ENCODE peak calls at places on chromosomes 4 and X, in five cellular contexts. V is ovary, H is HCT116, P is endothelial cell of umbilical vein, F is lower leg skin. G is an unnamed sample.

GRCh38 chrX:109299091-109299490 is 182.8 kb downstream of the GUCY2F start:
- DNase-seq in V (no peak), P (no peak), F (no peak), H (no peak), G (no peak)

GRCh38 chr4:142095886-142096605 is 459.7 kb downstream of the IL15 start:
- DNase-seq in H (peak), F (no peak), V (no peak), P (peak), G (peak)

GRCh38 chr4:579543-580175 is 3.6 kb upstream of the TMEM271 start:
- DNase-seq in H (no peak), V (no peak), F (peak), P (no peak), G (no peak)

GRCh38 chr4:75542824-75543223 is 13.0 kb upstream of the ODAPH start:
- DNase-seq in V (no peak), P (no peak), F (no peak), H (no peak), G (peak)

GRCh38 chr4:148240241-148240640 is 202.0 kb downstream of the NR3C2 start:
- DNase-seq in V (no peak), H (no peak), F (no peak), P (no peak), G (no peak)

GRCh38 chr4:136150046-136150445 is 1382.2 kb downstream of the PCDH18 start:
- DNase-seq in F (no peak), V (no peak), H (no peak), P (no peak), G (no peak)

GRCh38 chrX:110317820-110318663 is at the start of gene AMMECR1:
- DNase-seq in F (peak), P (peak), V (peak), H (peak), G (peak)

GRCh38 chrX:134933248-134933647 is 57.5 kb upstream of the SMIM10 start:
- DNase-seq in V (no peak), F (no peak), P (no peak), H (no peak), G (no peak)

GRCh38 chrX:118685393-118685792 is 42.0 kb upstream of the IL13RA1 start:
- DNase-seq in P (no peak), F (no peak), V (no peak), H (no peak), G (no peak)

GRCh38 chr4:125096662-125097061 is 218.1 kb upstream of the FAT4 start:
- DNase-seq in H (no peak), F (no peak), P (no peak), V (no peak), G (no peak)

GRCh38 chr4:1116837-1117236 is 3.5 kb upstream of the RNF212 start:
- DNase-seq in V (no peak), P (no peak), H (no peak), F (no peak), G (no peak)

GRCh38 chrX:110210417-110211139 is 107.3 kb downstream of the AMMECR1 start:
- DNase-seq in V (no peak), F (no peak), H (peak), P (peak), G (no peak)

GRCh38 chr4:25457053-25457715 is 80.1 kb downstream of the ANAPC4 start:
- DNase-seq in F (no peak), H (no peak), V (no peak), P (peak), G (peak)

GRCh38 chr4:108166441-108167315 is 2.1 kb downstream of the LEF1 start:
- DNase-seq in F (no peak), H (no peak), V (no peak), P (no peak), G (no peak)

GRCh38 chrX:63784346-63784901 is 590 bp downstream of the ARHGEF9 start:
- DNase-seq in V (peak), P (no peak), F (no peak), H (no peak), G (no peak)

GRCh38 chr4:128700659-128701350 is 108.7 kb upstream of the JADE1 start:
- DNase-seq in P (no peak), H (no peak), V (no peak), F (no peak), G (no peak)

GRCh38 chrX:39936886-39937770 is 160.6 kb downstream of the BCOR start:
- DNase-seq in V (no peak), H (no peak), P (no peak), F (no peak), G (no peak)

GRCh38 chrX:130158311-130158710 is 7.3 kb downstream of the AIFM1 start:
- DNase-seq in H (no peak), V (no peak), F (no peak), P (no peak), G (no peak)

GRCh38 chr4:123559955-123560669 is 163.5 kb downstream of the SPRY1 start:
- DNase-seq in F (no peak), P (peak), V (no peak), H (no peak), G (no peak)

GRCh38 chr4:57187241-57187640 is 77.1 kb upstream of the IGFBP7 start:
- DNase-seq in H (no peak), V (no peak), P (no peak), F (no peak), G (no peak)

GRCh38 chr4:83552085-83552484 is 16.2 kb downstream of the GPAT3 start:
- DNase-seq in F (no peak), P (no peak), H (no peak), V (no peak), G (no peak)

GRCh38 chrX:79181401-79181800 is 36.9 kb downstream of the GPR174 start:
- DNase-seq in P (no peak), V (no peak), F (no peak), H (no peak), G (no peak)

GRCh38 chr4:140568507-140569306 is at the start of gene UCP1:
- DNase-seq in H (no peak), V (peak), F (no peak), P (peak), G (no peak)

GRCh38 chr4:186250740-186251124 is 15.3 kb upstream of the F11 start:
- DNase-seq in F (no peak), V (no peak), H (no peak), P (no peak), G (no peak)

GRCh38 chr4:188941524-188942109 is 802.4 kb downstream of the TRIML1 start:
- DNase-seq in V (no peak), P (no peak), F (no peak), H (peak), G (peak)

GRCh38 chr4:7815562-7815961 is 124.1 kb downstream of the AFAP1 start:
- DNase-seq in F (no peak), V (no peak), H (no peak), P (no peak), G (peak)

GRCh38 chr4:184444215-184444952 is 30.0 kb downstream of the IRF2 start:
- DNase-seq in F (no peak), P (no peak), V (no peak), H (no peak), G (no peak)

GRCh38 chr4:187602339-187603092 is 393.1 kb upstream of the ZFP42 start:
- DNase-seq in F (no peak), P (peak), H (no peak), V (no peak), G (no peak)

GRCh38 chrX:6226646-6227444 is 1.8 kb downstream of the NLGN4X start:
- DNase-seq in H (no peak), F (no peak), V (peak), P (no peak), G (no peak)

GRCh38 chr4:152680988-152681731 is 1.4 kb upstream of the TMEM154 start:
- DNase-seq in F (no peak), P (peak), V (no peak), H (no peak), G (no peak)

GRCh38 chr4:102064747-102065442 is 274.4 kb downstream of the BANK1 start:
- DNase-seq in P (no peak), F (no peak), H (no peak), V (no peak), G (no peak)

GRCh38 chr4:155066871-155067270 is 141.6 kb upstream of the NPY2R start:
- DNase-seq in V (no peak), H (no peak), P (no peak), F (no peak), G (no peak)

GRCh38 chrX:53048169-53049126 is at the start of gene GPR173:
- DNase-seq in H (no peak), P (peak), V (peak), F (no peak), G (peak)

GRCh38 chr4:74632634-74633033 is 161.7 kb downstream of the BTC start:
- DNase-seq in V (no peak), P (peak), F (no peak), H (peak), G (peak)

GRCh38 chrX:65586491-65586890 is 51.9 kb upstream of the LAS1L start:
- DNase-seq in V (no peak), H (no peak), F (peak), P (no peak), G (no peak)

GRCh38 chr4:7770675-7771050 is 169.0 kb downstream of the AFAP1 start:
- DNase-seq in P (no peak), H (no peak), F (no peak), V (peak), G (no peak)

GRCh38 chrX:15350329-15350996 is 15.1 kb upstream of the PIGA start:
- DNase-seq in V (no peak), P (no peak), F (no peak), H (no peak), G (no peak)

GRCh38 chr4:153295131-153295755 is 49.2 kb upstream of the MND1 start:
- DNase-seq in F (no peak), V (no peak), H (no peak), P (no peak), G (no peak)

GRCh38 chrX:2485460-2485753 is 15.4 kb downstream of the DHRSX start:
- DNase-seq in H (no peak), F (no peak), P (no peak), V (no peak), G (no peak)

GRCh38 chr4:171834640-171835039 is 21.4 kb downstream of the GALNTL6 start:
- DNase-seq in P (no peak), H (no peak), V (no peak), F (no peak), G (no peak)

GRCh38 chr4:99221980-99222379 is 2.9 kb upstream of the ADH6 start:
- DNase-seq in V (no peak), H (no peak), F (no peak), P (no peak), G (no peak)

GRCh38 chr4:99219479-99219878 is 433 bp upstream of the ADH6 start:
- DNase-seq in H (no peak), F (no peak), P (no peak), V (no peak), G (no peak)

GRCh38 chr4:99219072-99219471 is at the start of gene ADH6:
- DNase-seq in V (no peak), P (no peak), H (no peak), F (no peak), G (no peak)
- TF ChIP-seq POLR2A in V (no peak), P (no peak), H (no peak), F (no peak), G (no peak)

DNA sequence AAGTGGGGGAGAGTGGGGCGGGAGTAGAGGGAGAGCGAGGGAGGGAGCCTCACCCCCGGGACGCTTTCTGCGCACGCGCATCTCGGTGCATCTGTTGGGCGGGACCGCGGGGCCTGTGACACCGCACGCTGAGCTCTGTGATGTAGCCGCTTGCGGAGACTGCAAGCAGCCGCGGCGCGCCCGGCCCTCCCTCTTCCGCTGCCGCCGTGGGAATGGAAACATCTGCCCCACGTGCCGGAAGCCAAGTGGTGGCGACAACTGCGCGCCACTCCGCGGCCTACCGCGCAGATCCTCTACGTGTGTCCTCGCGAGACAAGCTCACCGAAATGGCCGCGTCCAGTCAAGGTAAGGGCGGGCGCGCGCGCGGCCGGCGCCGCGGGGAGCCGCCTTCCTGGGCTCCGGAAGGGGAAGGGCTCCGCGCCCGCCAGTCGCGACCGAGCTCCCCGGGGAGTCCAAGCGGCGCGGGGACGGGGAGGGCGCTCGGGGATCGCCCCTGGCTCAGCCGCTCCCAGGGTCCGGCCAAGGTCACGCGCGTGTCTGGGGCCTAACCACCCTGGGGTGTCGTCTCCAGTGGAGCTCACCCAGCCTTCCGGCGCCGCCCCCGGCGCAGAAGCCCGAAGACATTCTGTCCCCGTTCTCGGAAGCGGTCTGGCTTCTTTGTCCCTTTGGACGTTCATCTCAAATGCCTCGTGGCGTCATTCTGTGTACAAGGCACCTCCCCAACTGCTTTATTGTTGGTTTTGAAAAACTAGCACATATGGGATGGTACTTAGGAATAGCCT is at the start of gene FUNDC2:
- DNase-seq in P (peak), V (peak), F (peak), H (peak), G (peak)
- TF ChIP-seq POLR2A in P (no peak), V (peak), F (peak), H (peak), G (peak)

DNA sequence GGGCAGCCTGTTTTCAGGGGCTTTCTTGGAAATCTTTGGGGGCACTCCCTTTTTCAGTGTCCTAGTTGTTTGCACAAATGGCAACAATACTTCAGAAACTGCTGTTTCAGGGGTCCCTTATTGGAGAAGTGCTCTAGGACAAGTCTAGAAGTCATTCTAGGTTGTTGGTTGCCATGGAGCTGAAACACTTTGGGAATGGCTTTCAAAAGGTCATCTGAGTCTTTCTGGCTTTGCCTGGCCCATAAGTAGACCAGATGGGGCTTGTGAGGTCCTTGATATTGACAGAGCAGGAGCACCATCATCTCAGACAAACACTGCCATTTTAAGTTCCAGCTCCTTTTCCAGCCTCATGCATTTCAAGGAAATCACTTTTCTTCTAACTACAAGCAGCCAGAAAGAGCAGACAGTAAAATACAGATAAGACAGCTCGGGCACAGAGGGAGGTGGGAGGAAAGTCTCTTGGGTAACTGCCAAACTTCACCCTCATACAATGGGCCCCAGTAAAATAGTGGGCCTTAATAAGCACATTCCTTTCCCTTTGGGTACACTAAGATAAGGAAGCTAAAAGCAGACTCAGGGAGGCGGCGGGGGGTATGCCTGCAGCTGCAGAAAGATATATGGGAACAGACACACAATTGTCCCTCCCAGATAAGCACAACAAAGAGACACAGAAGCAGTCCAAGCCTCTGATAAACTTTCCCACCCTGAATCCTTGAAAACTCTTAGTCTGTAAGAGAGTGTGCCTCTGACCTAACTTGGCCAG is 8.5 kb upstream of the NXF3 start:
- DNase-seq in V (no peak), F (no peak), P (peak), H (no peak), G (no peak)
- TF ChIP-seq POLR2A in V (no peak), F (no peak), P (no peak), H (no peak), G (no peak)

GRCh38 chrX:147877726-147878125 is 34.0 kb upstream of the FMR1 start:
- DNase-seq in V (no peak), H (no peak), P (no peak), F (no peak), G (no peak)
- TF ChIP-seq POLR2A in V (no peak), H (no peak), P (no peak), F (no peak), G (no peak)

DNA sequence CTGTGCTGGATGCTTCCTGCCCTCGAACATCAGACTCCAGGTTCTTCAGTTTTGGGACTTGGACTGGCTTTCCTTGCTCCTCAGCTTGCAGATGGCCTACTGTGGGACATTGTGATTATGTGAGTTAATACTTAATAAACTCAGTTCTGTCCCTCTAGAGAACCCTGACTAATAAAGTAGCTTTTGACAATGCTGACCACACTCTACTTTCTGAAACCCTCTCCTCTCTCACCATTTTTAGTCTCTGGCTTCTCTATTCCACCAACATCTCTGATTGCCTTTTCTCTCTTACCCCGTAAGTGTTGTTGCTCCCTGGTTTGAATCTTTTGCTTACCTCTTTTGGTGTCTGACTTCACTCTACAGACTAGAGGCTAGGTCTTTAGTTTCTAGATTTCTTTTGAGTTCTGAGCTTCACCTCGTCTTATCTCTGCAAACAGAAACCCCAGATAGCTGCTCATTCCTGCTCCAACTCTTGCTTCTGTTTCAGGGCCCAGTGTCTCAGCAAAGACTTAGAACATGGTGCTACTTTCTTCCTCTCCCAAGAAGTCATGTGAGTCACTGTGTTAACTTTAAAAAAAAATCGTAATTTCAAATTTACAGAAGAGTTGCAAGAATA is 11.4 kb downstream of the TMSB4X start:
- DNase-seq in H (no peak), F (no peak), V (no peak), P (no peak), G (no peak)
- TF ChIP-seq POLR2A in H (no peak), F (no peak), V (no peak), P (no peak), G (no peak)

DNA sequence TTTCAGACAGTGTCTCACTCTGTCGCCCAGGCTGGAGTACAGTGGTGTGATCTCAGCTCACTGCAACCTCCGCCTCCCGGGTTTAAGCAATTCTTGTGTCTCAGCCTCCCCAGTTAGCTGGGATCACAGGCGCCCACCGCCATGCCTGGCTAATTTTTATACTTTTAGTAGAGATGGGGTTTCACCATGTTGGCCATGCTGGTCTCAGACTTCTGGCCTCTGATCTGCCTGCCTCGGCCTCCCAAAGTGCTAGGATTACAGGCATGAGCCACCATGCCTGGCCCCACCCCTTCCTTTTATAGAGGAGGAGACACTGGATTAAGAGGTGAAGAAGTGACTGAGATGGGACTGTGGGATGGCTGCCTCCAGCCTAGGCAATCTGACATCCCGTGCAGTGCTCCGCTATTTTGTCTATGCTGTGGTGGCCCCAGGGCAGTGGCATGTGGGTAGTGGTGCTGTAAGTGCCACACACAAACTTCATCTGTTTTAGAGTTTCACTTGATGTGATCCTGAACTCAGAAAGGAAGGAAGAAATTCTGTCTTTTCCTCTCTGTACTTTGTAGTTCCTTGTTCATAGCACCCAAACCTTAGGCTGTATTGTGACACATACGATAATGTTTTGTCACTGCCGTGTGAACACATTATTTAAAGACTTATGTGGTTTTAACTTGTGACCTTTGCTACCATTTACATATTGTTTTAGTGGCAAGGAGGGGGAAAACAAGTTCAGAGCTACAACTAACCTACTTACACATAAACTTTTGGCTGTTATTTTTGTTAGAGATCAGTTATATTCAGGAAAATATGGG is 48.9 kb downstream of the FNIP2 start:
- DNase-seq in F (no peak), P (peak), H (no peak), V (no peak), G (no peak)
- TF ChIP-seq POLR2A in F (no peak), P (no peak), H (no peak), V (no peak), G (no peak)

GRCh38 chr4:53592686-53593641 is 1.7 kb upstream of the LNX1 start:
- DNase-seq in F (no peak), H (no peak), V (peak), P (peak), G (no peak)
- TF ChIP-seq POLR2A in F (no peak), H (no peak), V (no peak), P (no peak), G (no peak)